ENCODE peak calls at places on chromosome 12, in four cellular contexts. J, Z, N and X are unnamed samples.

GRCh38 chr12:30827406-30828055 is 72.8 kb upstream of the CAPRIN2 start:
- DNase-seq in J (no peak), Z (no peak), N (no peak), X (no peak)

GRCh38 chr12:131197490-131197889 is 243.8 kb downstream of the ADGRD1 start:
- DNase-seq in J (no peak), Z (no peak), N (peak; percentile 19), X (no peak)

GRCh38 chr12:87828384-87828973 is 200.7 kb downstream of the C12orf50 start:
- DNase-seq in J (no peak), Z (no peak), N (no peak), X (no peak)

GRCh38 chr12:16150290-16150689 is 127.2 kb downstream of the SLC15A5 start:
- DNase-seq in J (no peak), Z (no peak), N (no peak), X (no peak)

GRCh38 chr12:67705394-67706370 is 57.1 kb downstream of the DYRK2 start:
- DNase-seq in J (no peak), Z (no peak), N (no peak), X (no peak)

GRCh38 chr12:94098466-94098865 is 49.9 kb upstream of the PLXNC1 start:
- DNase-seq in J (no peak), Z (no peak), N (no peak), X (no peak)

GRCh38 chr12:65740873-65741600 is 83.2 kb upstream of the HMGA2 start:
- DNase-seq in J (peak; percentile 30), Z (peak; percentile 72), N (no peak), X (peak; percentile 94)

GRCh38 chr12:3493225-3494049 is 2.4 kb downstream of the PRMT8 start:
- DNase-seq in J (no peak), Z (no peak), N (no peak), X (no peak)

GRCh38 chr12:87157791-87158190 is 871.4 kb downstream of the C12orf50 start:
- DNase-seq in J (no peak), Z (no peak), N (peak; percentile 65), X (no peak)

GRCh38 chr12:132310181-132311040 is 19.0 kb downstream of the GALNT9 start:
- DNase-seq in J (no peak), Z (no peak), N (no peak), X (no peak)

GRCh38 chr12:96501908-96502307 is 12.5 kb downstream of the CFAP54 start:
- DNase-seq in J (no peak), Z (no peak), N (no peak), X (no peak)

DNA sequence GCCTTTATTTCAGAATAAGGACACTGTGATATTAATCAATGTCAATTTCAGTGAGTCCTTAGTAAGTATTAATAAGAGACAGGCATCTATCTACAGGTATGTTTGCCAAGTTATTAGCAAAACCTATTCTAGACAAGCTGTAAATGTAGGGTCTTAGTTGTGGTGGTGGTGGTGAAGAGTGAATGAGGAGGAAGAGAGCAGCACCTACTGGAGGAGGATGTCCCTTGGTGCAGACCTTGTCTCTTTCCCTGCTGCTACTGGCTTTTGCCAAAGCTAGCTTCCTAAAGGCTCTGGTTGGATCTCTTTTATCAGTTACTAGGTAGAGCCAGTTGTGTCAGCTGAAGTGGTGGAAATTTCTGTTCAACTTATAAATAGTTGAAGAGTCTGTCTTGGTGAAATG is 304.8 kb upstream of the ATP2B1 start:
- DNase-seq in J (no peak), Z (no peak), N (no peak), X (no peak)
- TF ChIP-seq CTCF in J (no peak), Z (no peak), N (no peak), X (no peak)

GRCh38 chr12:51210690-51211395 is 7.0 kb downstream of the POU6F1 start:
- DNase-seq in J (no peak), Z (no peak), N (no peak), X (no peak)
- TF ChIP-seq CTCF in J (no peak), Z (no peak), N (no peak), X (no peak)

GRCh38 chr12:43283206-43283605 is 268.8 kb downstream of the ADAMTS20 start:
- DNase-seq in J (no peak), Z (no peak), N (no peak), X (no peak)

GRCh38 chr12:43281563-43281962 is 270.4 kb downstream of the ADAMTS20 start:
- DNase-seq in J (no peak), Z (no peak), N (no peak), X (no peak)

GRCh38 chr12:43285248-43285647 is 266.8 kb downstream of the ADAMTS20 start:
- DNase-seq in J (no peak), Z (no peak), N (no peak), X (no peak)

GRCh38 chr12:43284441-43284840 is 267.6 kb downstream of the ADAMTS20 start:
- DNase-seq in J (no peak), Z (no peak), N (no peak), X (no peak)

GRCh38 chr12:43282106-43282505 is 269.9 kb downstream of the ADAMTS20 start:
- DNase-seq in J (no peak), Z (no peak), N (no peak), X (no peak)
- TF ChIP-seq CTCF in J (peak; percentile 41), Z (no peak), N (no peak), X (no peak)

GRCh38 chr12:6605425-6606330 is 1.5 kb downstream of the CHD4 start:
- DNase-seq in J (peak; percentile 36), Z (no peak), N (no peak), X (peak; percentile 13)
- TF ChIP-seq CTCF in J (no peak), Z (no peak), N (no peak), X (no peak)

GRCh38 chr12:70748809-70749208 is 111.6 kb upstream of the PTPRB start:
- DNase-seq in J (no peak), Z (no peak), N (no peak), X (no peak)
- TF ChIP-seq CTCF in J (no peak), Z (no peak), N (no peak), X (no peak)

GRCh38 chr12:111034148-111034910 is 114.0 kb upstream of the MYL2 start:
- DNase-seq in J (peak; percentile 63), Z (no peak), N (no peak), X (no peak)

GRCh38 chr12:111035578-111036301 is 115.4 kb upstream of the MYL2 start:
- DNase-seq in J (peak; percentile 25), Z (no peak), N (no peak), X (no peak)

GRCh38 chr12:111031956-111032919 is 111.9 kb upstream of the MYL2 start:
- DNase-seq in J (no peak), Z (no peak), N (no peak), X (no peak)

GRCh38 chr12:111034911-111035577 is 114.7 kb upstream of the MYL2 start:
- DNase-seq in J (no peak), Z (no peak), N (no peak), X (no peak)

GRCh38 chr12:111033281-111034147 is 113.1 kb upstream of the MYL2 start:
- DNase-seq in J (peak; percentile 21), Z (no peak), N (no peak), X (no peak)
- TF ChIP-seq CTCF in J (peak; percentile 27), Z (no peak), N (no peak), X (peak; percentile 30)

GRCh38 chr12:60842166-60842565 is 1246.3 kb downstream of the SLC16A7 start:
- DNase-seq in J (no peak), Z (no peak), N (no peak), X (no peak)

GRCh38 chr12:60849723-60850122 is 1253.9 kb downstream of the SLC16A7 start:
- DNase-seq in J (no peak), Z (no peak), N (no peak), X (no peak)

GRCh38 chr12:60847281-60847680 is 1251.5 kb downstream of the SLC16A7 start:
- DNase-seq in J (no peak), Z (no peak), N (no peak), X (no peak)

GRCh38 chr12:60844875-60845274 is 1249.0 kb downstream of the SLC16A7 start:
- DNase-seq in J (no peak), Z (no peak), N (no peak), X (no peak)

DNA sequence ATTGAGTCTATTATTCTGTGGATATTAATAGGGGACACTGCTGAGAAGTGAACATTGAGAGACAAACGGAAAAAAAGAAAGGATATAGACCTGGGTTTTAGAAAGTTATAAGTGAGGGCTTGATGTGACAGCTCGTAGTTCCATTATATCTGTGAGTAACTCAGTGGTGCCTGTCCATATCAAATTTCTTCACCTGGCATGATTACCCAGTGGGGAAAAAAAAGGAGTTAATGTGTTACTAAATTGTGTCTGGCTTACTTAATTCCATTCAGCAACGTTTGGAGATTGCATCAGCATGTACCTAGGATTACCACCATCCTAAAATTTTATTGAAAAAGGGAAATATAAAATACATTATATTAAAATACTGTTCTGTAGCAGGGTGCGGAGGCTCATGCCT is 1249.9 kb downstream of the SLC16A7 start:
- DNase-seq in J (no peak), Z (no peak), N (no peak), X (no peak)
- TF ChIP-seq CTCF in J (no peak), Z (no peak), N (no peak), X (no peak)